ENCODE peak calls at places on chromosomes 4 and X, in nine cellular contexts. P is coronary artery; H is A549; Z is GM13977; V is CD8-positive, alpha-beta T cell; Q is spleen; D is HFFc6; I is ovary; L is choroid plexus epithelial cell. B is an unnamed sample.

GRCh38 chr4:41418444-41418843 is 119.5 kb upstream of the LIMCH1 start:
- DNase-seq in P (peak), H (no peak), Z (no peak), V (no peak), Q (no peak), D (peak), I (peak), L (peak), B (no peak)

GRCh38 chr4:184826315-184827266 is 823 bp upstream of the ACSL1 start:
- DNase-seq in P (no peak), H (no peak), Z (peak), V (peak), Q (peak), D (no peak), I (peak), L (no peak), B (no peak)

GRCh38 chr4:155734951-155735350 is 23.9 kb upstream of the GUCY1B1 start:
- DNase-seq in P (no peak), H (no peak), Z (no peak), V (no peak), Q (no peak), D (no peak), I (no peak), L (no peak), B (no peak)

GRCh38 chr4:74133786-74134499 is 24.0 kb upstream of the MTHFD2L start:
- DNase-seq in P (peak), H (peak), Z (peak), V (peak), Q (peak), D (peak), I (peak), L (peak), B (peak)

GRCh38 chrX:64338296-64338695 is 57.0 kb downstream of the MTMR8 start:
- DNase-seq in P (no peak), H (no peak), Z (no peak), V (no peak), Q (no peak), D (no peak), I (no peak), L (no peak), B (no peak)

GRCh38 chr4:161919442-161920220 is 244.2 kb downstream of the FSTL5 start:
- DNase-seq in P (no peak), H (no peak), Z (no peak), V (no peak), Q (no peak), D (no peak), I (no peak), L (no peak), B (no peak)

GRCh38 chrX:153637121-153638040 is 9.6 kb upstream of the DUSP9 start:
- DNase-seq in P (no peak), H (no peak), Z (no peak), V (no peak), Q (peak), D (no peak), I (no peak), L (no peak), B (no peak)

GRCh38 chr4:115274545-115274944 is 161.1 kb upstream of the NDST4 start:
- DNase-seq in P (no peak), H (no peak), Z (peak), V (no peak), Q (no peak), D (no peak), I (no peak), L (no peak), B (no peak)

GRCh38 chr4:184471872-184472539 is 2.3 kb downstream of the IRF2 start:
- DNase-seq in P (no peak), H (peak), Z (peak), V (peak), Q (no peak), D (peak), I (no peak), L (peak), B (no peak)

GRCh38 chr4:100590308-100590707 is 72.5 kb upstream of the EMCN start:
- DNase-seq in P (no peak), H (no peak), Z (no peak), V (no peak), Q (no peak), D (peak), I (no peak), L (no peak), B (no peak)

GRCh38 chr4:142551513-142552280 is 294.4 kb downstream of the INPP4B start:
- DNase-seq in P (no peak), H (no peak), Z (no peak), V (no peak), Q (no peak), D (no peak), I (no peak), L (no peak), B (no peak)

GRCh38 chrX:102155806-102156179 is at the start of gene BEX5:
- DNase-seq in P (peak), H (no peak), Z (no peak), V (peak), Q (peak), D (no peak), I (peak), L (peak), B (peak)

GRCh38 chr4:133150643-133151300 is 1.7 kb downstream of the PCDH10 start:
- DNase-seq in P (peak), H (peak), Z (peak), V (no peak), Q (no peak), D (peak), I (no peak), L (peak), B (peak)

GRCh38 chr4:139454111-139454600 is at the start of gene RAB33B:
- DNase-seq in P (no peak), H (no peak), Z (no peak), V (no peak), Q (no peak), D (no peak), I (no peak), L (peak), B (no peak)

GRCh38 chrX:148572332-148572731 is 71.9 kb downstream of the AFF2 start:
- DNase-seq in P (no peak), H (no peak), Z (no peak), V (no peak), Q (no peak), D (no peak), I (no peak), L (no peak), B (no peak)

GRCh38 chr4:152102184-152103000 is 341.6 kb upstream of the GATB start:
- DNase-seq in P (peak), H (peak), Z (no peak), V (no peak), Q (no peak), D (peak), I (no peak), L (no peak), B (no peak)

GRCh38 chrX:69741706-69742105 is 125.8 kb downstream of the EDA start:
- DNase-seq in P (no peak), H (no peak), Z (no peak), V (no peak), Q (no peak), D (no peak), I (no peak), L (no peak), B (no peak)

GRCh38 chr4:11769425-11769824 is 340.7 kb upstream of the HS3ST1 start:
- DNase-seq in P (no peak), H (no peak), Z (no peak), V (no peak), Q (no peak), D (no peak), I (peak), L (no peak), B (no peak)

GRCh38 chr4:126775485-126776106 is 857.2 kb upstream of the INTU start:
- DNase-seq in P (no peak), H (no peak), Z (no peak), V (no peak), Q (no peak), D (no peak), I (no peak), L (no peak), B (no peak)

GRCh38 chr4:153489856-153490558 is 23.8 kb downstream of the TMEM131L start:
- DNase-seq in P (no peak), H (no peak), Z (no peak), V (no peak), Q (no peak), D (no peak), I (no peak), L (no peak), B (no peak)

GRCh38 chrX:135516376-135516775 is 4.1 kb upstream of the INTS6L start:
- DNase-seq in P (no peak), H (peak), Z (no peak), V (no peak), Q (no peak), D (no peak), I (no peak), L (no peak), B (no peak)
- TF ChIP-seq CTCF in P (no peak), H (no peak), Z (no peak), V (no peak), Q (peak), D (peak), I (no peak), L (peak), B (no peak)

DNA sequence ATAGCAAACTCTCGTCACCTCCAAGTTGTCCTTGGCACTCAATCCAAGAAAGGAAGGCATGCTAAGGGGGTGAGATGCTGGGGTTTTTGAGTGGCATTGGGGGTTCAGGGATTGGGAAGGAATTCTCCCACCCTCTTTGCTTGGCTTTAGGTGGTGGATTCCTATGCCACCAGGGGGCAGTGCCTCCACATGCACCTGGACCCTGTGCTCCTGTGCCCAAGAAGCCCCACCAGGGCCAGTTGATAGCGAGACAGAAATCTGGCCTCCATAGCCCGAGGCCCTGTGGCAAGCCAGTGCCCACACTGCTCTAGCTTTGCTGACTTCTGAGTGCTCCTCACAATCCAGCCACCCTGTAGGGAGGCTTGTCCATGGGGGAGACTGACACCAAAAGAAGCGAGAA is 2.0 kb upstream of the FATE1 start:
- DNase-seq in P (no peak), H (peak), Z (peak), V (no peak), Q (no peak), D (no peak), I (no peak), L (peak), B (peak)
- TF ChIP-seq CTCF in P (no peak), H (peak), Z (peak), V (no peak), Q (peak), D (peak), I (no peak), L (peak), B (peak)

GRCh38 chr4:177380730-177381287 is 61.4 kb downstream of the AGA start:
- DNase-seq in P (no peak), H (peak), Z (no peak), V (no peak), Q (no peak), D (no peak), I (no peak), L (no peak), B (no peak)
- TF ChIP-seq CTCF in P (no peak), H (peak), Z (peak), V (no peak), Q (no peak), D (peak), I (no peak), L (peak), B (no peak)

GRCh38 chrX:55521687-55522086 is 32.0 kb upstream of the USP51 start:
- DNase-seq in P (no peak), H (no peak), Z (no peak), V (no peak), Q (peak), D (no peak), I (no peak), L (no peak), B (no peak)

GRCh38 chrX:55522577-55523254 is 33.1 kb upstream of the USP51 start:
- DNase-seq in P (no peak), H (no peak), Z (no peak), V (no peak), Q (peak), D (no peak), I (no peak), L (no peak), B (no peak)

GRCh38 chrX:55524487-55524886 is 34.8 kb upstream of the USP51 start:
- DNase-seq in P (no peak), H (peak), Z (no peak), V (no peak), Q (no peak), D (no peak), I (no peak), L (peak), B (no peak)
- TF ChIP-seq CTCF in P (no peak), H (no peak), Z (no peak), V (no peak), Q (no peak), D (no peak), I (no peak), L (peak), B (no peak)

GRCh38 chr4:98113005-98113404 is 30.3 kb downstream of the STPG2 start:
- DNase-seq in P (no peak), H (peak), Z (no peak), V (no peak), Q (no peak), D (peak), I (no peak), L (peak), B (no peak)
- TF ChIP-seq CTCF in P (no peak), H (no peak), Z (no peak), V (no peak), Q (peak), D (peak), I (no peak), L (peak), B (peak)